ENCODE peak calls at places on chromosomes 3 and 15, in seven cellular contexts. One of them, this sample, is unnamed.

GRCh38 chr15:95918525-95918924 is 412.0 kb upstream of the NR2F2 start:
- DNase-seq in foreskin fibroblast: no peak
- DNase-seq in effector CD4-positive, alpha-beta T cell: no peak
- DNase-seq in 8988T: no peak
- DNase-seq in AG08396: no peak
- DNase-seq in mesothelial cell of epicardium: no peak
- DNase-seq in brain microvascular endothelial cell: no peak
- DNase-seq in this sample: no peak

GRCh38 chr15:88454867-88455810 is 12.0 kb downstream of the MRPL46 start:
- DNase-seq in foreskin fibroblast: peak
- DNase-seq in effector CD4-positive, alpha-beta T cell: no peak
- DNase-seq in 8988T: no peak
- DNase-seq in AG08396: peak
- DNase-seq in mesothelial cell of epicardium: no peak
- DNase-seq in brain microvascular endothelial cell: peak
- DNase-seq in this sample: no peak

GRCh38 chr3:124663690-124664089 is 66.6 kb upstream of the UMPS start:
- DNase-seq in foreskin fibroblast: peak
- DNase-seq in effector CD4-positive, alpha-beta T cell: no peak
- DNase-seq in 8988T: no peak
- DNase-seq in AG08396: peak
- DNase-seq in mesothelial cell of epicardium: no peak
- DNase-seq in brain microvascular endothelial cell: peak
- DNase-seq in this sample: no peak

GRCh38 chr3:147210676-147211075 is 195.7 kb downstream of the ZIC4 start:
- DNase-seq in foreskin fibroblast: no peak
- DNase-seq in effector CD4-positive, alpha-beta T cell: no peak
- DNase-seq in 8988T: no peak
- DNase-seq in AG08396: no peak
- DNase-seq in mesothelial cell of epicardium: no peak
- DNase-seq in brain microvascular endothelial cell: no peak
- DNase-seq in this sample: no peak

GRCh38 chr3:193620650-193621049 is 27.6 kb downstream of the OPA1 start:
- DNase-seq in foreskin fibroblast: peak
- DNase-seq in effector CD4-positive, alpha-beta T cell: no peak
- DNase-seq in 8988T: no peak
- DNase-seq in AG08396: peak
- DNase-seq in mesothelial cell of epicardium: no peak
- DNase-seq in brain microvascular endothelial cell: peak
- DNase-seq in this sample: no peak

GRCh38 chr15:98347866-98348265 is 300.5 kb upstream of the IGF1R start:
- DNase-seq in foreskin fibroblast: no peak
- DNase-seq in effector CD4-positive, alpha-beta T cell: no peak
- DNase-seq in 8988T: no peak
- DNase-seq in AG08396: no peak
- DNase-seq in mesothelial cell of epicardium: no peak
- DNase-seq in brain microvascular endothelial cell: no peak
- DNase-seq in this sample: no peak

GRCh38 chr3:164235239-164235728 is 843.0 kb downstream of the SI start:
- DNase-seq in foreskin fibroblast: no peak
- DNase-seq in effector CD4-positive, alpha-beta T cell: no peak
- DNase-seq in 8988T: no peak
- DNase-seq in AG08396: no peak
- DNase-seq in mesothelial cell of epicardium: no peak
- DNase-seq in brain microvascular endothelial cell: no peak
- DNase-seq in this sample: no peak

GRCh38 chr3:117597865-117598264 is 888.3 kb downstream of the TUSC7 start:
- DNase-seq in foreskin fibroblast: no peak
- DNase-seq in effector CD4-positive, alpha-beta T cell: no peak
- DNase-seq in 8988T: no peak
- DNase-seq in AG08396: no peak
- DNase-seq in mesothelial cell of epicardium: no peak
- DNase-seq in brain microvascular endothelial cell: no peak
- DNase-seq in this sample: no peak

GRCh38 chr3:38374221-38374620 is 27.6 kb downstream of the XYLB start:
- DNase-seq in foreskin fibroblast: no peak
- DNase-seq in effector CD4-positive, alpha-beta T cell: no peak
- DNase-seq in 8988T: no peak
- DNase-seq in AG08396: no peak
- DNase-seq in mesothelial cell of epicardium: no peak
- DNase-seq in brain microvascular endothelial cell: no peak
- DNase-seq in this sample: no peak

GRCh38 chr15:68650901-68651709 is 72.3 kb downstream of the CORO2B start:
- DNase-seq in foreskin fibroblast: no peak
- DNase-seq in effector CD4-positive, alpha-beta T cell: peak
- DNase-seq in 8988T: peak
- DNase-seq in AG08396: no peak
- DNase-seq in mesothelial cell of epicardium: peak
- DNase-seq in brain microvascular endothelial cell: no peak
- DNase-seq in this sample: no peak

GRCh38 chr3:58217209-58217811 is 6.5 kb upstream of the DNASE1L3 start:
- DNase-seq in foreskin fibroblast: peak
- DNase-seq in effector CD4-positive, alpha-beta T cell: peak
- DNase-seq in 8988T: peak
- DNase-seq in AG08396: peak
- DNase-seq in mesothelial cell of epicardium: no peak
- DNase-seq in brain microvascular endothelial cell: peak
- DNase-seq in this sample: peak

GRCh38 chr15:27064080-27064479 is 93.1 kb downstream of the GABRG3 start:
- DNase-seq in foreskin fibroblast: no peak
- DNase-seq in effector CD4-positive, alpha-beta T cell: no peak
- DNase-seq in 8988T: no peak
- DNase-seq in AG08396: no peak
- DNase-seq in mesothelial cell of epicardium: no peak
- DNase-seq in brain microvascular endothelial cell: no peak
- DNase-seq in this sample: no peak

GRCh38 chr3:54909236-54909635 is 18.6 kb downstream of the LRTM1 start:
- DNase-seq in foreskin fibroblast: no peak
- DNase-seq in effector CD4-positive, alpha-beta T cell: no peak
- DNase-seq in 8988T: no peak
- DNase-seq in AG08396: no peak
- DNase-seq in mesothelial cell of epicardium: no peak
- DNase-seq in brain microvascular endothelial cell: no peak
- DNase-seq in this sample: no peak

GRCh38 chr3:126170073-126170916 is 10.1 kb downstream of the ALDH1L1 start:
- DNase-seq in foreskin fibroblast: no peak
- DNase-seq in effector CD4-positive, alpha-beta T cell: no peak
- DNase-seq in 8988T: no peak
- DNase-seq in AG08396: no peak
- DNase-seq in mesothelial cell of epicardium: no peak
- DNase-seq in brain microvascular endothelial cell: no peak
- DNase-seq in this sample: no peak

GRCh38 chr3:53513556-53514190 is 19.3 kb downstream of the CACNA1D start:
- DNase-seq in foreskin fibroblast: no peak
- DNase-seq in effector CD4-positive, alpha-beta T cell: no peak
- DNase-seq in 8988T: no peak
- DNase-seq in AG08396: no peak
- DNase-seq in mesothelial cell of epicardium: no peak
- DNase-seq in brain microvascular endothelial cell: no peak
- DNase-seq in this sample: peak

GRCh38 chr15:98653686-98654085 is 5.3 kb downstream of the IGF1R start:
- DNase-seq in foreskin fibroblast: peak
- DNase-seq in effector CD4-positive, alpha-beta T cell: no peak
- DNase-seq in 8988T: no peak
- DNase-seq in AG08396: no peak
- DNase-seq in mesothelial cell of epicardium: no peak
- DNase-seq in brain microvascular endothelial cell: no peak
- DNase-seq in this sample: no peak

GRCh38 chr3:180036678-180037455 is at the start of gene PEX5L:
- DNase-seq in foreskin fibroblast: peak
- DNase-seq in effector CD4-positive, alpha-beta T cell: no peak
- DNase-seq in 8988T: no peak
- DNase-seq in AG08396: peak
- DNase-seq in mesothelial cell of epicardium: peak
- DNase-seq in brain microvascular endothelial cell: peak
- DNase-seq in this sample: no peak

GRCh38 chr3:39990532-39990931 is 181.1 kb downstream of the MYRIP start:
- DNase-seq in foreskin fibroblast: peak
- DNase-seq in effector CD4-positive, alpha-beta T cell: no peak
- DNase-seq in 8988T: peak
- DNase-seq in AG08396: peak
- DNase-seq in mesothelial cell of epicardium: no peak
- DNase-seq in brain microvascular endothelial cell: peak
- DNase-seq in this sample: peak

GRCh38 chr15:74397239-74398068 is 30.0 kb upstream of the CYP11A1 start:
- DNase-seq in foreskin fibroblast: no peak
- DNase-seq in effector CD4-positive, alpha-beta T cell: no peak
- DNase-seq in 8988T: no peak
- DNase-seq in AG08396: no peak
- DNase-seq in mesothelial cell of epicardium: no peak
- DNase-seq in brain microvascular endothelial cell: no peak
- DNase-seq in this sample: no peak

GRCh38 chr3:142916611-142917010 is 27.7 kb upstream of the PCOLCE2 start:
- DNase-seq in foreskin fibroblast: peak
- DNase-seq in effector CD4-positive, alpha-beta T cell: no peak
- DNase-seq in 8988T: no peak
- DNase-seq in AG08396: no peak
- DNase-seq in mesothelial cell of epicardium: no peak
- DNase-seq in brain microvascular endothelial cell: no peak
- DNase-seq in this sample: no peak

GRCh38 chr15:60760646-60761504 is 281.9 kb upstream of the ICE2 start:
- DNase-seq in foreskin fibroblast: peak
- DNase-seq in effector CD4-positive, alpha-beta T cell: no peak
- DNase-seq in 8988T: no peak
- DNase-seq in AG08396: no peak
- DNase-seq in mesothelial cell of epicardium: no peak
- DNase-seq in brain microvascular endothelial cell: peak
- DNase-seq in this sample: no peak

GRCh38 chr3:27746838-27747237 is 24.7 kb upstream of the EOMES start:
- DNase-seq in foreskin fibroblast: no peak
- DNase-seq in effector CD4-positive, alpha-beta T cell: no peak
- DNase-seq in 8988T: no peak
- DNase-seq in AG08396: no peak
- DNase-seq in mesothelial cell of epicardium: no peak
- DNase-seq in brain microvascular endothelial cell: no peak
- DNase-seq in this sample: no peak

GRCh38 chr15:51132384-51133139 is 37.9 kb upstream of the TNFAIP8L3 start:
- DNase-seq in foreskin fibroblast: peak
- DNase-seq in effector CD4-positive, alpha-beta T cell: no peak
- DNase-seq in 8988T: no peak
- DNase-seq in AG08396: peak
- DNase-seq in mesothelial cell of epicardium: no peak
- DNase-seq in brain microvascular endothelial cell: peak
- DNase-seq in this sample: no peak

GRCh38 chr3:43796041-43796596 is 105.4 kb downstream of the ABHD5 start:
- DNase-seq in foreskin fibroblast: peak
- DNase-seq in effector CD4-positive, alpha-beta T cell: no peak
- DNase-seq in 8988T: no peak
- DNase-seq in AG08396: no peak
- DNase-seq in mesothelial cell of epicardium: no peak
- DNase-seq in brain microvascular endothelial cell: no peak
- DNase-seq in this sample: no peak

GRCh38 chr3:194584866-194585265 is 48.4 kb downstream of the TMEM44 start:
- DNase-seq in foreskin fibroblast: peak
- DNase-seq in effector CD4-positive, alpha-beta T cell: no peak
- DNase-seq in 8988T: no peak
- DNase-seq in AG08396: no peak
- DNase-seq in mesothelial cell of epicardium: no peak
- DNase-seq in brain microvascular endothelial cell: no peak
- DNase-seq in this sample: no peak

GRCh38 chr3:160564205-160564922 is 1.0 kb downstream of the KPNA4 start:
- DNase-seq in foreskin fibroblast: peak
- DNase-seq in effector CD4-positive, alpha-beta T cell: peak
- DNase-seq in 8988T: no peak
- DNase-seq in AG08396: no peak
- DNase-seq in mesothelial cell of epicardium: no peak
- DNase-seq in brain microvascular endothelial cell: no peak
- DNase-seq in this sample: peak

GRCh38 chr15:80536231-80536630 is 132.0 kb downstream of the ARNT2 start:
- DNase-seq in foreskin fibroblast: no peak
- DNase-seq in effector CD4-positive, alpha-beta T cell: no peak
- DNase-seq in 8988T: no peak
- DNase-seq in AG08396: no peak
- DNase-seq in mesothelial cell of epicardium: no peak
- DNase-seq in brain microvascular endothelial cell: no peak
- DNase-seq in this sample: no peak